ENCODE peak calls at places on chromosome 14, in ten cellular contexts. E, P, H, U, R, A, G, J, V and B are unnamed samples.

GRCh38 chr14:100144996-100145646 is 14.3 kb downstream of the DEGS2 start:
- DNase-seq in E (no peak), P (no peak), H (no peak), U (no peak), R (no peak), A (no peak), G (no peak), J (no peak), V (no peak), B (no peak)

GRCh38 chr14:81784084-81784483 is 250.4 kb upstream of the SEL1L start:
- DNase-seq in E (no peak), P (no peak), H (no peak), U (no peak), R (no peak), A (no peak), G (no peak), J (no peak), V (no peak), B (no peak)

GRCh38 chr14:24692382-24693352 is 58.7 kb upstream of the GZMB start:
- DNase-seq in E (no peak), P (no peak), H (no peak), U (no peak), R (no peak), A (no peak), G (no peak), J (peak), V (no peak), B (no peak)

GRCh38 chr14:90883782-90884181 is 67.6 kb upstream of the TTC7B start:
- DNase-seq in E (no peak), P (no peak), H (peak), U (no peak), R (no peak), A (no peak), G (no peak), J (no peak), V (no peak), B (no peak)

GRCh38 chr14:25050494-25051170 is 685 bp upstream of the STXBP6 start:
- DNase-seq in E (no peak), P (peak), H (peak), U (no peak), R (no peak), A (no peak), G (no peak), J (no peak), V (no peak), B (no peak)

GRCh38 chr14:54168489-54168888 is 211.9 kb upstream of the BMP4 start:
- DNase-seq in E (no peak), P (no peak), H (no peak), U (no peak), R (no peak), A (no peak), G (no peak), J (no peak), V (no peak), B (no peak)

GRCh38 chr14:66511849-66512248 is 3.9 kb downstream of the GPHN start:
- DNase-seq in E (no peak), P (no peak), H (no peak), U (no peak), R (no peak), A (no peak), G (no peak), J (no peak), V (no peak), B (no peak)

GRCh38 chr14:76473381-76474263 is 97.7 kb downstream of the ESRRB start:
- DNase-seq in E (peak), P (peak), H (peak), U (peak), R (no peak), A (no peak), G (no peak), J (no peak), V (no peak), B (no peak)

GRCh38 chr14:23297096-23297495 is 5.6 kb downstream of the PPP1R3E start:
- DNase-seq in E (no peak), P (no peak), H (no peak), U (no peak), R (no peak), A (no peak), G (no peak), J (no peak), V (no peak), B (no peak)

GRCh38 chr14:64755661-64756265 is 51.5 kb downstream of the PLEKHG3 start:
- DNase-seq in E (no peak), P (no peak), H (peak), U (no peak), R (no peak), A (no peak), G (no peak), J (peak), V (no peak), B (no peak)

GRCh38 chr14:37623971-37624370 is 28.5 kb downstream of the TTC6 start:
- DNase-seq in E (no peak), P (no peak), H (peak), U (no peak), R (no peak), A (no peak), G (no peak), J (no peak), V (no peak), B (no peak)

GRCh38 chr14:81472096-81472800 is 61.4 kb downstream of the SEL1L start:
- DNase-seq in E (no peak), P (no peak), H (no peak), U (no peak), R (no peak), A (no peak), G (no peak), J (no peak), V (no peak), B (no peak)

GRCh38 chr14:26820101-26820500 is 222.3 kb upstream of the NOVA1 start:
- DNase-seq in E (no peak), P (no peak), H (peak), U (no peak), R (no peak), A (no peak), G (no peak), J (no peak), V (no peak), B (no peak)

GRCh38 chr14:63642656-63643382 is 1.1 kb upstream of the WDR89 start:
- DNase-seq in E (no peak), P (no peak), H (no peak), U (no peak), R (no peak), A (no peak), G (no peak), J (no peak), V (no peak), B (no peak)

GRCh38 chr14:103067231-103067954 is 10.0 kb upstream of the CDC42BPB start:
- DNase-seq in E (no peak), P (no peak), H (peak), U (peak), R (no peak), A (no peak), G (no peak), J (no peak), V (no peak), B (no peak)

GRCh38 chr14:105093426-105094192 is 28.4 kb upstream of the GPR132 start:
- DNase-seq in E (peak), P (peak), H (peak), U (no peak), R (peak), A (no peak), G (no peak), J (peak), V (peak), B (peak)

GRCh38 chr14:59870277-59871165 is at the start of gene RTN1:
- DNase-seq in E (peak), P (peak), H (peak), U (peak), R (no peak), A (peak), G (peak), J (peak), V (no peak), B (peak)

GRCh38 chr14:48319823-48320222 is 644.4 kb upstream of the MDGA2 start:
- DNase-seq in E (no peak), P (no peak), H (no peak), U (no peak), R (no peak), A (no peak), G (no peak), J (no peak), V (no peak), B (no peak)

GRCh38 chr14:34911209-34912150 is 36.3 kb upstream of the BAZ1A start:
- DNase-seq in E (no peak), P (peak), H (peak), U (no peak), R (no peak), A (no peak), G (no peak), J (no peak), V (no peak), B (no peak)

GRCh38 chr14:76678244-76678643 is 83.0 kb upstream of the VASH1 start:
- DNase-seq in E (no peak), P (no peak), H (no peak), U (no peak), R (no peak), A (no peak), G (no peak), J (no peak), V (no peak), B (no peak)

GRCh38 chr14:104677506-104678332 is 11.7 kb upstream of the INF2 start:
- DNase-seq in E (peak), P (peak), H (peak), U (peak), R (peak), A (peak), G (peak), J (peak), V (peak), B (peak)

GRCh38 chr14:61099221-61099835 is 118.3 kb downstream of the SLC38A6 start:
- DNase-seq in E (no peak), P (no peak), H (no peak), U (no peak), R (no peak), A (no peak), G (peak), J (no peak), V (no peak), B (no peak)

GRCh38 chr14:26596722-26597030 is 1.2 kb downstream of the NOVA1 start:
- DNase-seq in E (peak), P (peak), H (peak), U (peak), R (peak), A (no peak), G (no peak), J (no peak), V (no peak), B (peak)

GRCh38 chr14:98840076-98840475 is 431.9 kb downstream of the BCL11B start:
- DNase-seq in E (no peak), P (no peak), H (no peak), U (no peak), R (no peak), A (no peak), G (no peak), J (no peak), V (no peak), B (no peak)

GRCh38 chr14:95667251-95667693 is 19.0 kb upstream of the TCL1B start:
- DNase-seq in E (no peak), P (peak), H (no peak), U (no peak), R (no peak), A (no peak), G (no peak), J (no peak), V (no peak), B (no peak)

GRCh38 chr14:83473846-83474245 is 1940.2 kb upstream of the SEL1L start:
- DNase-seq in E (no peak), P (no peak), H (peak), U (no peak), R (no peak), A (no peak), G (no peak), J (no peak), V (no peak), B (no peak)

GRCh38 chr14:35959835-35960234 is 133.7 kb downstream of the BRMS1L start:
- DNase-seq in E (no peak), P (no peak), H (no peak), U (no peak), R (no peak), A (no peak), G (no peak), J (no peak), V (no peak), B (no peak)

GRCh38 chr14:101838476-101838875 is 77.0 kb downstream of the PPP2R5C start:
- DNase-seq in E (no peak), P (no peak), H (no peak), U (no peak), R (peak), A (no peak), G (no peak), J (no peak), V (no peak), B (no peak)

GRCh38 chr14:54252072-54252730 is 144.6 kb upstream of the CDKN3 start:
- DNase-seq in E (no peak), P (no peak), H (peak), U (no peak), R (no peak), A (no peak), G (peak), J (no peak), V (peak), B (no peak)

GRCh38 chr14:105030194-105030593 is 9.3 kb upstream of the CDCA4 start:
- DNase-seq in E (no peak), P (no peak), H (no peak), U (no peak), R (no peak), A (no peak), G (no peak), J (no peak), V (no peak), B (no peak)

GRCh38 chr14:106790189-106791036 is 1264.0 kb downstream of the TMEM121 start:
- DNase-seq in E (peak), P (no peak), H (no peak), U (peak), R (no peak), A (no peak), G (no peak), J (peak), V (peak), B (peak)

DNA sequence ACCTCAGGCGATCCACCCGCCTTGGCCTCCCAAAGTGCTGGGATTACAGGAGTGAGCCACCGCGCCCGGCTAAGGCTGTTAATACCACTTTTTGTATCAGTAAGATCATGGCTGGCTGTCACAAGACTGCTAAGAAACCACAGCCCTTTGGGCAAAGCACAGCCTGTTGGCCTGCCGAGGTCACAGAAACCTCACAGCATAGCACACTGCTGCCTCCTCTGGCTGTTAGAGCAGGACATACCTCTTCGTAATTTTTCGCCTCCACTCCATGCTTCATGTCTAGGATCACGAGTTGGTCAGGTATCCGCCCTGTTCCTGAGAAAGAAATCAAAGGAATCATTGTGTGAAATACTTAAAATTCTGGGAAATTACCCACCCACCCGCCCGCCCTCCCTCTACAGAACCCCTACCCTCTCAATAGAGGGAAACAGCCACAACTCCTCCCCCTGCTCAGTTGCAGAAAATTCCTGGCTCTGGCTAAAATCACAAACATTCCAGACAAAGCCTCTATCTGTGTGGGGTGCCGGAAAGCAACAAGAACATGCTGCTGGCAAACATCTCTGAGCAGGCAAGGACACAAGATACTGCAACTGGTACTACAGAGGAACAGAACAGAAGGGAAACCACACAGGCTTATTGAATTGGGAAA is 20.7 kb upstream of the NEK9 start:
- DNase-seq in E (peak), P (peak), H (peak), U (peak), R (peak), A (peak), G (no peak), J (no peak), V (no peak), B (peak)
- H3K4me3 ChIP-seq in E (no peak), P (no peak), H (no peak), U (no peak), R (no peak), A (no peak), G (no peak), J (no peak), V (no peak), B (peak)

GRCh38 chr14:88333036-88333435 is 10.0 kb upstream of the KCNK10 start:
- DNase-seq in E (no peak), P (no peak), H (no peak), U (no peak), R (no peak), A (no peak), G (no peak), J (no peak), V (no peak), B (no peak)
- TF ChIP-seq CTCF in E (no peak), P (no peak), H (no peak), U (no peak), R (no peak), A (no peak), G (no peak), J (no peak), V (no peak), B (no peak)

DNA sequence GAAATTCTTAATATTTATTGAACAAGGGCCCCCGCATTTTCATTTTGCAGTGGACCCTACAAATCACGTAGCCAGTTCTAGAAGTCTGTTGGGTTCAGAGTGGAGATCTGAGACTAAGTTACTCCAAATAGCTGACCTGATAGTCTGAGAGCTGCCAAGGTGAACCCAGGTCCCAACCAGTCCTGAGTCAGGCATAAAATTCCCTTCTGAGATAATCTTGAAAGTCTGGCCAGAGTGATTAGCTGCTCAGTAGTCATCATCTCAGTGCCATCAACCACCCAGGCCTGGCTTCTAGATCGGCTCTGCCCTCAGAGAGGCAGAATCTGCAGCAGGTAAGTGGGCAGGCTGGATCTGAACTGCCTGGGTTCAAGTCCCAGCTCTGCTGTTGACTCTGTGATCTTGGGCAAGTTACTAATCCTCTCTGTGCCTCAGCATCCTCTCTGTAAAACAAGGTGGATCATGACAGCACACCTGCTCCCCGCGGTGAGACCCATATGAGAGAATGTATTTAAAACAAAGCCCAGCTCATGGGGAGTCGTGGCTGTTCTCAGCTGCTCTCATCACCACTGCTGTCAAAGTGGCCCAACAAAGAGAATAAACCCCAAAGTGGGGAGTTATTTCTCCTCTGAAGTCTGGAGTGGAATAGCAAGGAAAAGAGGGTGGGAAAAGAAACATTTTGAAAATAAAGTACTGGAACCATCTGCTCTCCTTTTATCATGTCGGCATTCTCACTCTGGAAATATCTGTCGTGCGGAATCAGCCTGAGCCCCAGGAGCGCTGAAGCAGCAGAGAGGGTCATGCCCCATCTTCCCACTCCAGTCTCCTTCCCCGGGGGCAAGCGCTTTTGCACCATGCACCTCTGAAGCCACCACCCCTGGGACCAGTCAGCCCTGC is 193.3 kb downstream of the DPF3 start:
- DNase-seq in E (no peak), P (no peak), H (no peak), U (no peak), R (no peak), A (no peak), G (no peak), J (no peak), V (no peak), B (no peak)
- H3K27ac ChIP-seq in E (peak), P (peak), H (peak), U (peak), R (no peak), A (no peak), G (peak), J (no peak), V (peak), B (no peak)

GRCh38 chr14:71529855-71530254 is 402.4 kb upstream of the RGS6 start:
- DNase-seq in E (no peak), P (no peak), H (peak), U (no peak), R (peak), A (no peak), G (no peak), J (no peak), V (no peak), B (peak)
- H3K4me3 ChIP-seq in E (no peak), P (no peak), H (no peak), U (no peak), R (no peak), A (no peak), G (no peak), J (no peak), V (no peak), B (no peak)

GRCh38 chr14:52417139-52417538 is 103.0 kb downstream of the PTGER2 start:
- DNase-seq in E (no peak), P (no peak), H (no peak), U (no peak), R (no peak), A (no peak), G (no peak), J (no peak), V (no peak), B (no peak)

GRCh38 chr14:52427460-52427859 is 113.3 kb downstream of the PTGER2 start:
- DNase-seq in E (no peak), P (no peak), H (no peak), U (no peak), R (no peak), A (no peak), G (no peak), J (no peak), V (no peak), B (no peak)

GRCh38 chr14:52422650-52423356 is 108.7 kb downstream of the PTGER2 start:
- DNase-seq in E (no peak), P (no peak), H (no peak), U (no peak), R (no peak), A (no peak), G (no peak), J (no peak), V (no peak), B (no peak)
- TF ChIP-seq CTCF in E (no peak), P (no peak), H (no peak), U (no peak), R (no peak), A (no peak), G (no peak), J (no peak), V (no peak), B (no peak)